ENCODE peak calls at places on chromosomes 12 and 14, in five cellular contexts. One of them, this sample, is unnamed.

GRCh38 chr14:92615451-92615850 is 101.9 kb downstream of the RIN3 start:
- DNase-seq in thyroid gland: no peak
- DNase-seq in activated CD8-positive, alpha-beta memory T cell treated with anti-CD3 and anti-CD28 coated beads for 1 hour: peak
- DNase-seq in HuH-7.5: no peak
- DNase-seq in HTR-8/SVneo: no peak
- DNase-seq in this sample: no peak

GRCh38 chr12:89875225-89875624 is 166.6 kb upstream of the ATP2B1 start:
- DNase-seq in thyroid gland: no peak
- DNase-seq in activated CD8-positive, alpha-beta memory T cell treated with anti-CD3 and anti-CD28 coated beads for 1 hour: no peak
- DNase-seq in HuH-7.5: no peak
- DNase-seq in HTR-8/SVneo: no peak
- DNase-seq in this sample: no peak

GRCh38 chr12:57452181-57452936 is 2.7 kb upstream of the INHBE start:
- DNase-seq in thyroid gland: no peak
- DNase-seq in activated CD8-positive, alpha-beta memory T cell treated with anti-CD3 and anti-CD28 coated beads for 1 hour: no peak
- DNase-seq in HuH-7.5: no peak
- DNase-seq in HTR-8/SVneo: peak
- DNase-seq in this sample: no peak

GRCh38 chr12:109766251-109766778 is 52.7 kb downstream of the FAM222A start:
- DNase-seq in thyroid gland: no peak
- DNase-seq in activated CD8-positive, alpha-beta memory T cell treated with anti-CD3 and anti-CD28 coated beads for 1 hour: no peak
- DNase-seq in HuH-7.5: no peak
- DNase-seq in HTR-8/SVneo: no peak
- DNase-seq in this sample: no peak

GRCh38 chr14:104803280-104803915 is 2.5 kb downstream of the ZBTB42 start:
- DNase-seq in thyroid gland: no peak
- DNase-seq in activated CD8-positive, alpha-beta memory T cell treated with anti-CD3 and anti-CD28 coated beads for 1 hour: no peak
- DNase-seq in HuH-7.5: no peak
- DNase-seq in HTR-8/SVneo: no peak
- DNase-seq in this sample: no peak

GRCh38 chr12:66587912-66588311 is 91.0 kb downstream of the GRIP1 start:
- DNase-seq in thyroid gland: no peak
- DNase-seq in activated CD8-positive, alpha-beta memory T cell treated with anti-CD3 and anti-CD28 coated beads for 1 hour: no peak
- DNase-seq in HuH-7.5: no peak
- DNase-seq in HTR-8/SVneo: peak
- DNase-seq in this sample: no peak

GRCh38 chr14:88270781-88271180 is 52.3 kb downstream of the KCNK10 start:
- DNase-seq in thyroid gland: no peak
- DNase-seq in activated CD8-positive, alpha-beta memory T cell treated with anti-CD3 and anti-CD28 coated beads for 1 hour: no peak
- DNase-seq in HuH-7.5: peak
- DNase-seq in HTR-8/SVneo: no peak
- DNase-seq in this sample: no peak

GRCh38 chr12:68792952-68793351 is 15.0 kb upstream of the MDM2 start:
- DNase-seq in thyroid gland: no peak
- DNase-seq in activated CD8-positive, alpha-beta memory T cell treated with anti-CD3 and anti-CD28 coated beads for 1 hour: no peak
- DNase-seq in HuH-7.5: peak
- DNase-seq in HTR-8/SVneo: peak
- DNase-seq in this sample: peak

GRCh38 chr12:107903377-107904061 is 129.0 kb downstream of the ASCL4 start:
- DNase-seq in thyroid gland: peak
- DNase-seq in activated CD8-positive, alpha-beta memory T cell treated with anti-CD3 and anti-CD28 coated beads for 1 hour: no peak
- DNase-seq in HuH-7.5: no peak
- DNase-seq in HTR-8/SVneo: peak
- DNase-seq in this sample: peak

GRCh38 chr12:78963439-78964222 is 99.1 kb downstream of the SYT1 start:
- DNase-seq in thyroid gland: no peak
- DNase-seq in activated CD8-positive, alpha-beta memory T cell treated with anti-CD3 and anti-CD28 coated beads for 1 hour: no peak
- DNase-seq in HuH-7.5: no peak
- DNase-seq in HTR-8/SVneo: no peak
- DNase-seq in this sample: no peak

GRCh38 chr12:94261781-94262180 is 113.4 kb downstream of the PLXNC1 start:
- DNase-seq in thyroid gland: no peak
- DNase-seq in activated CD8-positive, alpha-beta memory T cell treated with anti-CD3 and anti-CD28 coated beads for 1 hour: no peak
- DNase-seq in HuH-7.5: no peak
- DNase-seq in HTR-8/SVneo: no peak
- DNase-seq in this sample: no peak

GRCh38 chr14:68412505-68413496 is 380.1 kb downstream of the ZFP36L1 start:
- DNase-seq in thyroid gland: no peak
- DNase-seq in activated CD8-positive, alpha-beta memory T cell treated with anti-CD3 and anti-CD28 coated beads for 1 hour: no peak
- DNase-seq in HuH-7.5: no peak
- DNase-seq in HTR-8/SVneo: no peak
- DNase-seq in this sample: no peak

GRCh38 chr14:38208825-38209562 is 1.3 kb downstream of the SSTR1 start:
- DNase-seq in thyroid gland: peak
- DNase-seq in activated CD8-positive, alpha-beta memory T cell treated with anti-CD3 and anti-CD28 coated beads for 1 hour: no peak
- DNase-seq in HuH-7.5: peak
- DNase-seq in HTR-8/SVneo: peak
- DNase-seq in this sample: no peak

GRCh38 chr12:109432842-109433304 is 44.2 kb downstream of the KCTD10 start:
- DNase-seq in thyroid gland: peak
- DNase-seq in activated CD8-positive, alpha-beta memory T cell treated with anti-CD3 and anti-CD28 coated beads for 1 hour: peak
- DNase-seq in HuH-7.5: peak
- DNase-seq in HTR-8/SVneo: peak
- DNase-seq in this sample: peak

GRCh38 chr12:31728917-31729640 is at the start of gene AMN1:
- DNase-seq in thyroid gland: peak
- DNase-seq in activated CD8-positive, alpha-beta memory T cell treated with anti-CD3 and anti-CD28 coated beads for 1 hour: peak
- DNase-seq in HuH-7.5: peak
- DNase-seq in HTR-8/SVneo: peak
- DNase-seq in this sample: peak

GRCh38 chr12:119687344-119687865 is 19.5 kb downstream of the PRKAB1 start:
- DNase-seq in thyroid gland: no peak
- DNase-seq in activated CD8-positive, alpha-beta memory T cell treated with anti-CD3 and anti-CD28 coated beads for 1 hour: no peak
- DNase-seq in HuH-7.5: no peak
- DNase-seq in HTR-8/SVneo: no peak
- DNase-seq in this sample: no peak

GRCh38 chr12:53505086-53505485 is 2.2 kb downstream of the NPFF start:
- DNase-seq in thyroid gland: no peak
- DNase-seq in activated CD8-positive, alpha-beta memory T cell treated with anti-CD3 and anti-CD28 coated beads for 1 hour: no peak
- DNase-seq in HuH-7.5: no peak
- DNase-seq in HTR-8/SVneo: no peak
- DNase-seq in this sample: no peak

GRCh38 chr12:11763760-11764520 is 114.5 kb downstream of the ETV6 start:
- DNase-seq in thyroid gland: no peak
- DNase-seq in activated CD8-positive, alpha-beta memory T cell treated with anti-CD3 and anti-CD28 coated beads for 1 hour: no peak
- DNase-seq in HuH-7.5: peak
- DNase-seq in HTR-8/SVneo: peak
- DNase-seq in this sample: no peak

GRCh38 chr14:20679907-20680306 is 4.5 kb upstream of the RNASE4 start:
- DNase-seq in thyroid gland: peak
- DNase-seq in activated CD8-positive, alpha-beta memory T cell treated with anti-CD3 and anti-CD28 coated beads for 1 hour: no peak
- DNase-seq in HuH-7.5: peak
- DNase-seq in HTR-8/SVneo: no peak
- DNase-seq in this sample: peak

GRCh38 chr14:64736271-64737131 is 32.3 kb downstream of the PLEKHG3 start:
- DNase-seq in thyroid gland: peak
- DNase-seq in activated CD8-positive, alpha-beta memory T cell treated with anti-CD3 and anti-CD28 coated beads for 1 hour: no peak
- DNase-seq in HuH-7.5: no peak
- DNase-seq in HTR-8/SVneo: no peak
- DNase-seq in this sample: no peak

GRCh38 chr14:35952584-35952983 is 126.4 kb downstream of the BRMS1L start:
- DNase-seq in thyroid gland: no peak
- DNase-seq in activated CD8-positive, alpha-beta memory T cell treated with anti-CD3 and anti-CD28 coated beads for 1 hour: no peak
- DNase-seq in HuH-7.5: no peak
- DNase-seq in HTR-8/SVneo: no peak
- DNase-seq in this sample: no peak

GRCh38 chr14:75864352-75864751 is 117.4 kb downstream of the TGFB3 start:
- DNase-seq in thyroid gland: no peak
- DNase-seq in activated CD8-positive, alpha-beta memory T cell treated with anti-CD3 and anti-CD28 coated beads for 1 hour: no peak
- DNase-seq in HuH-7.5: no peak
- DNase-seq in HTR-8/SVneo: peak
- DNase-seq in this sample: no peak

GRCh38 chr12:29024117-29024516 is 125.0 kb upstream of the FAR2 start:
- DNase-seq in thyroid gland: no peak
- DNase-seq in activated CD8-positive, alpha-beta memory T cell treated with anti-CD3 and anti-CD28 coated beads for 1 hour: no peak
- DNase-seq in HuH-7.5: no peak
- DNase-seq in HTR-8/SVneo: no peak
- DNase-seq in this sample: no peak

GRCh38 chr12:110934093-110934852 is 13.9 kb upstream of the MYL2 start:
- DNase-seq in thyroid gland: no peak
- DNase-seq in activated CD8-positive, alpha-beta memory T cell treated with anti-CD3 and anti-CD28 coated beads for 1 hour: no peak
- DNase-seq in HuH-7.5: no peak
- DNase-seq in HTR-8/SVneo: no peak
- DNase-seq in this sample: peak

GRCh38 chr14:72665259-72665658 is 228.6 kb downstream of the DPF3 start:
- DNase-seq in thyroid gland: no peak
- DNase-seq in activated CD8-positive, alpha-beta memory T cell treated with anti-CD3 and anti-CD28 coated beads for 1 hour: no peak
- DNase-seq in HuH-7.5: no peak
- DNase-seq in HTR-8/SVneo: peak
- DNase-seq in this sample: no peak

GRCh38 chr14:71942904-71943694 is 10.9 kb downstream of the RGS6 start:
- DNase-seq in thyroid gland: no peak
- DNase-seq in activated CD8-positive, alpha-beta memory T cell treated with anti-CD3 and anti-CD28 coated beads for 1 hour: no peak
- DNase-seq in HuH-7.5: no peak
- DNase-seq in HTR-8/SVneo: no peak
- DNase-seq in this sample: no peak

GRCh38 chr12:59040651-59041050 is 120.3 kb upstream of the LRIG3 start:
- DNase-seq in thyroid gland: no peak
- DNase-seq in activated CD8-positive, alpha-beta memory T cell treated with anti-CD3 and anti-CD28 coated beads for 1 hour: no peak
- DNase-seq in HuH-7.5: no peak
- DNase-seq in HTR-8/SVneo: peak
- DNase-seq in this sample: no peak

GRCh38 chr14:64974563-64974962 is 2.4 kb upstream of the RAB15 start:
- DNase-seq in thyroid gland: no peak
- DNase-seq in activated CD8-positive, alpha-beta memory T cell treated with anti-CD3 and anti-CD28 coated beads for 1 hour: no peak
- DNase-seq in HuH-7.5: no peak
- DNase-seq in HTR-8/SVneo: no peak
- DNase-seq in this sample: no peak

GRCh38 chr14:68143341-68143807 is 323.8 kb downstream of the RAD51B start:
- DNase-seq in thyroid gland: peak
- DNase-seq in activated CD8-positive, alpha-beta memory T cell treated with anti-CD3 and anti-CD28 coated beads for 1 hour: no peak
- DNase-seq in HuH-7.5: no peak
- DNase-seq in HTR-8/SVneo: no peak
- DNase-seq in this sample: no peak

GRCh38 chr14:77158175-77158908 is 16.8 kb upstream of the ZDHHC22 start:
- DNase-seq in thyroid gland: peak
- DNase-seq in activated CD8-positive, alpha-beta memory T cell treated with anti-CD3 and anti-CD28 coated beads for 1 hour: no peak
- DNase-seq in HuH-7.5: no peak
- DNase-seq in HTR-8/SVneo: peak
- DNase-seq in this sample: peak

GRCh38 chr12:112466011-112466422 is 47.3 kb downstream of the PTPN11 start:
- DNase-seq in thyroid gland: no peak
- DNase-seq in activated CD8-positive, alpha-beta memory T cell treated with anti-CD3 and anti-CD28 coated beads for 1 hour: no peak
- DNase-seq in HuH-7.5: no peak
- DNase-seq in HTR-8/SVneo: no peak
- DNase-seq in this sample: no peak

GRCh38 chr12:57261385-57261784 is 10.4 kb upstream of the STAC3 start:
- DNase-seq in thyroid gland: no peak
- DNase-seq in activated CD8-positive, alpha-beta memory T cell treated with anti-CD3 and anti-CD28 coated beads for 1 hour: no peak
- DNase-seq in HuH-7.5: no peak
- DNase-seq in HTR-8/SVneo: no peak
- DNase-seq in this sample: no peak

This sample was measured in HAP-1.